ENCODE peak calls at places on chromosomes 16 and 17, in ten cellular contexts. M is NCI-H1092 treated with DMSO at 0.1 percent for 48 hours; C is ovary; S is GM10248; U is K562; W is NCI-H748 treated with DMSO at 0.1 percent for 48 hours; I is activated effector memory CD4-positive, alpha-beta T cell treated with anti-CD3 and anti-CD28 coated beads, Interleukin-2, amount 50 U/mL, for 16 hours; B is stimulated activated CD4-positive, alpha-beta T cell treated with anti-CD3 and anti-CD28 coated beads, Interleukin-4, amount 100 ng/mL, for 4 hours; A is T-cell; E is Panc1. P is an unnamed sample.

GRCh38 chr16:51053805-51054204 is 97.3 kb downstream of the SALL1 start:
- DNase-seq in M (peak; percentile 10), C (no peak), S (no peak), U (no peak), W (no peak), I (no peak), B (no peak), A (no peak), E (no peak), P (no peak)

GRCh38 chr16:86740817-86741799 is 162.8 kb downstream of the FOXL1 start:
- DNase-seq in M (no peak), C (no peak), S (no peak), U (no peak), W (no peak), I (no peak), B (no peak), A (no peak), E (peak; percentile 18), P (no peak)

GRCh38 chr16:69166221-69166833 is 20.6 kb upstream of the SNTB2 start:
- DNase-seq in M (no peak), C (no peak), S (peak; percentile 71), U (no peak), W (no peak), I (peak; percentile 88), B (peak; percentile 88), A (peak; percentile 23), E (no peak), P (no peak)

GRCh38 chr17:56694825-56695224 is 101.3 kb downstream of the NOG start:
- DNase-seq in M (no peak), C (no peak), S (no peak), U (no peak), W (no peak), I (no peak), B (no peak), A (no peak), E (no peak), P (no peak)

GRCh38 chr16:1042076-1042744 is 30.3 kb upstream of the SSTR5 start:
- DNase-seq in M (no peak), C (no peak), S (no peak), U (no peak), W (no peak), I (no peak), B (no peak), A (no peak), E (no peak), P (no peak)

GRCh38 chr17:82351254-82351712 is 7.8 kb upstream of the TEX19 start:
- DNase-seq in M (no peak), C (no peak), S (no peak), U (no peak), W (no peak), I (no peak), B (no peak), A (no peak), E (no peak), P (no peak)

GRCh38 chr16:12143776-12144175 is 167.2 kb downstream of the SNX29 start:
- DNase-seq in M (no peak), C (no peak), S (no peak), U (no peak), W (no peak), I (no peak), B (no peak), A (no peak), E (no peak), P (no peak)

GRCh38 chr16:407253-407652 is 5.6 kb downstream of the DECR2 start:
- DNase-seq in M (no peak), C (no peak), S (no peak), U (no peak), W (no peak), I (no peak), B (no peak), A (no peak), E (no peak), P (no peak)

GRCh38 chr16:20940864-20941634 is 40.5 kb downstream of the LYRM1 start:
- DNase-seq in M (no peak), C (no peak), S (no peak), U (no peak), W (no peak), I (no peak), B (no peak), A (no peak), E (no peak), P (peak; percentile 20)

GRCh38 chr17:34382586-34383224 is 19.7 kb upstream of the CCL1 start:
- DNase-seq in M (no peak), C (no peak), S (no peak), U (no peak), W (no peak), I (peak; percentile 67), B (peak; percentile 4), A (no peak), E (no peak), P (no peak)

GRCh38 chr17:64682261-64683181 is 20.4 kb upstream of the SMURF2 start:
- DNase-seq in M (no peak), C (no peak), S (no peak), U (no peak), W (no peak), I (peak; percentile 1), B (no peak), A (no peak), E (no peak), P (no peak)

GRCh38 chr17:29933379-29933778 is 3.4 kb upstream of the SSH2 start:
- DNase-seq in M (peak; percentile 18), C (no peak), S (no peak), U (peak; percentile 21), W (no peak), I (no peak), B (no peak), A (no peak), E (no peak), P (peak; percentile 29)

GRCh38 chr16:66585477-66586239 is 6.4 kb downstream of the CMTM2 start:
- DNase-seq in M (no peak), C (no peak), S (no peak), U (no peak), W (no peak), I (no peak), B (no peak), A (no peak), E (no peak), P (no peak)

GRCh38 chr16:88437367-88437964 is 15.6 kb upstream of the ZFPM1 start:
- DNase-seq in M (peak; percentile 41), C (peak; percentile 69), S (peak; percentile 83), U (peak; percentile 74), W (no peak), I (peak; percentile 89), B (peak; percentile 64), A (peak; percentile 64), E (no peak), P (peak; percentile 60)

GRCh38 chr17:16158721-16159120 is 56.6 kb downstream of the NCOR1 start:
- DNase-seq in M (no peak), C (no peak), S (no peak), U (peak; percentile 2), W (no peak), I (no peak), B (no peak), A (no peak), E (no peak), P (peak; percentile 76)

GRCh38 chr16:19521471-19522368 is at the start of gene GDE1:
- DNase-seq in M (peak; percentile 95), C (peak; percentile 95), S (peak; percentile 95), U (peak; percentile 94), W (peak; percentile 87), I (peak; percentile 99), B (peak; percentile 93), A (peak; percentile 92), E (peak; percentile 64), P (peak; percentile 93)

GRCh38 chr17:6061290-6061689 is 8.9 kb upstream of the WSCD1 start:
- DNase-seq in M (no peak), C (no peak), S (no peak), U (no peak), W (no peak), I (no peak), B (no peak), A (no peak), E (peak; percentile 24), P (no peak)

GRCh38 chr17:74383140-74383539 is 15.8 kb downstream of the GPR142 start:
- DNase-seq in M (no peak), C (no peak), S (no peak), U (no peak), W (no peak), I (no peak), B (no peak), A (no peak), E (no peak), P (no peak)

GRCh38 chr16:56305956-56306565 is 114.8 kb downstream of the GNAO1 start:
- DNase-seq in M (no peak), C (no peak), S (no peak), U (no peak), W (no peak), I (no peak), B (no peak), A (no peak), E (no peak), P (no peak)

GRCh38 chr17:879546-879945 is 97.4 kb downstream of the MRM3 start:
- DNase-seq in M (peak; percentile 90), C (peak; percentile 77), S (peak; percentile 77), U (peak; percentile 76), W (no peak), I (peak; percentile 87), B (peak; percentile 61), A (peak; percentile 72), E (peak; percentile 30), P (peak; percentile 70)

GRCh38 chr16:57256601-57257395 is 11.7 kb downstream of the ARL2BP start:
- DNase-seq in M (no peak), C (no peak), S (no peak), U (peak; percentile 60), W (no peak), I (no peak), B (no peak), A (no peak), E (no peak), P (no peak)

GRCh38 chr17:20092292-20092867 is 83.2 kb downstream of the SPECC1 start:
- DNase-seq in M (peak; percentile 50), C (no peak), S (no peak), U (no peak), W (no peak), I (no peak), B (no peak), A (no peak), E (no peak), P (no peak)

GRCh38 chr17:309361-309888 is 43.2 kb downstream of the RPH3AL start:
- DNase-seq in M (no peak), C (no peak), S (no peak), U (peak; percentile 56), W (no peak), I (no peak), B (no peak), A (no peak), E (no peak), P (no peak)

GRCh38 chr17:9456265-9456664 is 119.4 kb downstream of the STX8 start:
- DNase-seq in M (no peak), C (no peak), S (peak; percentile 37), U (peak; percentile 10), W (no peak), I (no peak), B (no peak), A (no peak), E (no peak), P (peak; percentile 84)

GRCh38 chr16:86029131-86029741 is 130.3 kb downstream of the IRF8 start:
- DNase-seq in M (no peak), C (no peak), S (no peak), U (no peak), W (no peak), I (peak; percentile 43), B (no peak), A (no peak), E (no peak), P (peak; percentile 56)

GRCh38 chr17:37717627-37718382 is 27.1 kb downstream of the HNF1B start:
- DNase-seq in M (no peak), C (no peak), S (no peak), U (no peak), W (no peak), I (no peak), B (no peak), A (no peak), E (no peak), P (no peak)

GRCh38 chr17:70230883-70231282 is 61.6 kb downstream of the KCNJ2 start:
- DNase-seq in M (no peak), C (no peak), S (no peak), U (no peak), W (no peak), I (no peak), B (no peak), A (no peak), E (no peak), P (no peak)

GRCh38 chr17:72591500-72592241 is 470.9 kb downstream of the SOX9 start:
- DNase-seq in M (peak; percentile 33), C (no peak), S (no peak), U (no peak), W (no peak), I (peak; percentile 66), B (no peak), A (no peak), E (no peak), P (peak; percentile 36)

P was measured in small intestine.